ENCODE peak calls at places on chromosomes 3 and 15, in five cellular contexts. F, J, E, V and L are unnamed samples.

GRCh38 chr3:67649681-67650080 is 4.7 kb downstream of the SUCLG2 start:
- DNase-seq in F (no peak), J (no peak), E (no peak), V (no peak), L (no peak)

GRCh38 chr3:32913790-32914446 is 37.5 kb upstream of the CCR4 start:
- DNase-seq in F (no peak), J (no peak), E (no peak), V (peak; percentile 84), L (no peak)

GRCh38 chr3:116141724-116142123 is 303.6 kb downstream of the LSAMP start:
- DNase-seq in F (no peak), J (no peak), E (no peak), V (no peak), L (no peak)

GRCh38 chr3:186896875-186897274 is 33.5 kb upstream of the ST6GAL1 start:
- DNase-seq in F (no peak), J (no peak), E (no peak), V (no peak), L (no peak)

GRCh38 chr3:143697975-143698374 is 150.3 kb downstream of the SLC9A9 start:
- DNase-seq in F (no peak), J (no peak), E (no peak), V (peak; percentile 4), L (no peak)

GRCh38 chr15:70635895-70636294 is 127.5 kb downstream of the UACA start:
- DNase-seq in F (no peak), J (no peak), E (no peak), V (no peak), L (no peak)

GRCh38 chr15:68429691-68430470 is 2.1 kb downstream of the ITGA11 start:
- DNase-seq in F (peak; percentile 5), J (peak; percentile 1), E (no peak), V (no peak), L (no peak)

GRCh38 chr3:114089675-114090074 is 33.1 kb downstream of the QTRT2 start:
- DNase-seq in F (no peak), J (no peak), E (no peak), V (no peak), L (no peak)

GRCh38 chr3:45026038-45026437 is at the start of gene CLEC3B:
- DNase-seq in F (no peak), J (peak; percentile 87), E (no peak), V (no peak), L (no peak)
- H3K4me3 ChIP-seq in F (no peak within 1 kb of the TSS), J (peak within 1 kb of the TSS; percentile 51), E (no peak within 1 kb of the TSS), V (no peak within 1 kb of the TSS), L (peak within 1 kb of the TSS; percentile 7)

GRCh38 chr15:60889006-60889405 is 340.1 kb downstream of the RORA start:
- DNase-seq in F (no peak), J (no peak), E (no peak), V (no peak), L (no peak)
- H3K27ac ChIP-seq in F (no peak overlapping the region), J (no peak overlapping the region), E (no peak overlapping the region), V (no peak overlapping the region), L (no peak overlapping the region)

GRCh38 chr3:4358273-4358672 is 55.1 kb downstream of the SETMAR start:
- DNase-seq in F (no peak), J (no peak), E (no peak), V (no peak), L (no peak)
- TF ChIP-seq CTCF in F (no peak), J (no peak), E (no peak), V (no peak), L (no peak)

GRCh38 chr3:149336925-149337324 is 3.5 kb upstream of the TM4SF18 start:
- DNase-seq in F (no peak), J (no peak), E (no peak), V (no peak), L (no peak)

GRCh38 chr3:149340310-149340933 is 7.0 kb upstream of the TM4SF18 start:
- DNase-seq in F (peak; percentile 77), J (no peak), E (no peak), V (peak; percentile 27), L (no peak)

GRCh38 chr3:149343951-149344350 is 10.5 kb upstream of the TM4SF18 start:
- DNase-seq in F (no peak), J (no peak), E (no peak), V (no peak), L (no peak)

GRCh38 chr3:149342413-149343340 is 9.2 kb upstream of the TM4SF18 start:
- DNase-seq in F (peak; percentile 37), J (no peak), E (no peak), V (peak; percentile 81), L (peak; percentile 63)

DNA sequence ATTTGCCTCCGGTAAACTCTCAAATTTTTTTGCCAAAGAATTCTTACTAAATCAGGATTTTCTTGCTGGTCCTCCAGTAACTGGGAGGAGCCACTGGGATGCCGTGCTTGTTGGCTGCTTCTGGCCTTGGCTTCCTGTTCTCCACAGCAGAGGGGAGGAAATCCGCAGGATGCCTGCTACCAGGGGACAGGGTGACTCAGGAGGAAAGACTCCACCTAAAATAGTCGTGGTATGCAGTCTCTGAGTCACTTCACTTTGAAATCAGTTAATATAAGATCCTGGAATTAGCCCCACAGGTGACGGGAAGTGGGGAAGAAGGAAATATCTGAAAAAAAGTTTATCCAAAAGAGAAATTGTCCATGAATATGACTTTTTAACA is 6.5 kb upstream of the TM4SF18 start:
- DNase-seq in F (peak; percentile 77), J (peak; percentile 89), E (no peak), V (peak; percentile 88), L (peak; percentile 79)
- H3K4me3 ChIP-seq in F (no peak overlapping the region), J (no peak overlapping the region), E (no peak overlapping the region), V (no peak overlapping the region), L (no peak overlapping the region)

GRCh38 chr15:62415498-62415897 is 250.4 kb upstream of the C2CD4B start:
- DNase-seq in F (no peak), J (no peak), E (no peak), V (no peak), L (no peak)
- H3K27ac ChIP-seq in F (no peak overlapping the region), J (no peak overlapping the region), E (no peak overlapping the region), V (no peak overlapping the region), L (no peak overlapping the region)

GRCh38 chr3:156675744-156676466 is 1.5 kb downstream of the TIPARP start:
- DNase-seq in F (peak; percentile 36), J (peak; percentile 15), E (peak; percentile 24), V (peak; percentile 94), L (peak; percentile 55)

GRCh38 chr3:156676467-156677119 is 2.2 kb downstream of the TIPARP start:
- DNase-seq in F (no peak), J (no peak), E (peak; percentile 21), V (peak; percentile 78), L (no peak)

GRCh38 chr3:156673732-156674045 is 701 bp upstream of the TIPARP start:
- DNase-seq in F (no peak), J (no peak), E (no peak), V (no peak), L (no peak)

GRCh38 chr3:156674046-156674910 is at the start of gene TIPARP:
- DNase-seq in F (peak; percentile 99), J (peak; percentile 99), E (peak; percentile 98), V (peak; percentile 98), L (peak; percentile 93)

DNA sequence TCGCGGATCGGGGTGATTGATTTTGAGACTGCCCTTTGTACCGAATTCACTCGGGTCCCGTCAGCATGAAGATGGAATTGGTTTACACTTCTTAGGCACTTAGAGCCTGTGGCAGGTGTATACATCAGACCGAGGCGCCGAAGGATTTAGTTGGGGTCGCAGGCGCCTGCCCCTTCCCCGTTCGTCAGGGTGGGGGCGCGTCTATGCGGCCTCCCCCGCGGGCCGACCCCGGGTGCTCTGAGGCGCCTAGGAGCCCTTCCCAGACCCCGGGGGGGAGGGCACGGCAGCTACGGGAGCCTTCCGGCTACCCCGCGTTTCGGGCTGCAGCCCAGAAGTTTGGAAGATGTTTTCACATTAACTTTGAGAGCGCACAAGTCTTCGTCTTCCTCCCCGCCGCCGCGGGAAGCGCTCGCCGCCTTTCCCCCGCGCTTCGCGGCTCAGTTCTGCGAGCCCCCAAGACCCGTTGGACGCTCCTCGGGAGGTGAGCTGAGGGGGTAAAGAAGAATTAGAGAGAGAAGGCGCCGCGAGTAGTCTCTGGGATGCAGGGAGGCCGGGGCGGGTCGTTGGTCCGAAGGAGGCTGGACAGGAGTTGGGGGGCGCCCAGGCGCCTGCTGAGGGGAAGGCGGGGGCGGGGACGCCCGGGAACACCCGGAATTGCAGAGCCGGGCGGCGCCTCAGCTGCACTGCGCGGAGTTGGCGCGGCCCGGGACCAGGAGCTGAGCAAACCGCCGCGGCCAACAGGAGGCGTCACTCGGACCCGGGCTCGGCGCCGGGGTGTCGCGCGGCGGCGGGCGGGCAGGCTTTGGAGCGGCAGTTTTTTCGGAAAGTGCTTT is 737 bp downstream of the TIPARP start:
- DNase-seq in F (peak; percentile 49), J (peak; percentile 72), E (peak; percentile 51), V (peak; percentile 34), L (no peak)
- TF ChIP-seq CTCF in F (no peak), J (peak; percentile 49), E (no peak), V (peak; percentile 50), L (peak; percentile 47)

DNA sequence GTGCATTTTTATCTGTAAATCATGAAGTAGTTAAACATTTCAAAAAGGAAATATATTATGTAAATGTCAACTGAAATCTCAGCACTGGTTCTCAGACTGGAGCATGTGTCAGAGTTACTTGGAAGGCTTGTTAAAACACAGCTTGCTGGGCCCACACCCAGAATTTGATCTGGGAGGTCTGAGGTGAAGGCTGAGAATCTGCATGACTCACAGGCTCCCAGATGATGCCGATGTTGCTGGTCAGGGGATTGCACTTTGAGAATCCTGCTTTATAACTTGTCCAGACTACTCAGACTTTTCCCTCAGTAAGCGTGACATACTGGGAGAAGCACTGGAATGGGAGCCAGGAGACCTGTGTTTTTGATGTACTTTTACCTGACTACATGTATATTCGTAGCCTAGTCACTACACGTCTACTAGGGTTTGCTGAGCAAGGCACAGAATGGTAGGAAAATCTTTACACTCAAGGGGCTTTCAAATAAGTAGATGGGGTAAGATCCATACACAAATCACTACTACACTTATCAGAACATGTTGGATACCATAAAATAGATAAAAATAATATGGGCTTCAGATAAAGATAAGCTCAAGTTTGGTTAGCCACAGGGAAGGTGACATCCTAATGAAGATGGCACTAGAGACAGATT is 77.1 kb upstream of the MEX3B start:
- DNase-seq in F (no peak), J (no peak), E (no peak), V (peak; percentile 99), L (peak; percentile 95)
- H3K4me3 ChIP-seq in F (no peak overlapping the region), J (no peak overlapping the region), E (no peak overlapping the region), V (no peak overlapping the region), L (no peak overlapping the region)

DNA sequence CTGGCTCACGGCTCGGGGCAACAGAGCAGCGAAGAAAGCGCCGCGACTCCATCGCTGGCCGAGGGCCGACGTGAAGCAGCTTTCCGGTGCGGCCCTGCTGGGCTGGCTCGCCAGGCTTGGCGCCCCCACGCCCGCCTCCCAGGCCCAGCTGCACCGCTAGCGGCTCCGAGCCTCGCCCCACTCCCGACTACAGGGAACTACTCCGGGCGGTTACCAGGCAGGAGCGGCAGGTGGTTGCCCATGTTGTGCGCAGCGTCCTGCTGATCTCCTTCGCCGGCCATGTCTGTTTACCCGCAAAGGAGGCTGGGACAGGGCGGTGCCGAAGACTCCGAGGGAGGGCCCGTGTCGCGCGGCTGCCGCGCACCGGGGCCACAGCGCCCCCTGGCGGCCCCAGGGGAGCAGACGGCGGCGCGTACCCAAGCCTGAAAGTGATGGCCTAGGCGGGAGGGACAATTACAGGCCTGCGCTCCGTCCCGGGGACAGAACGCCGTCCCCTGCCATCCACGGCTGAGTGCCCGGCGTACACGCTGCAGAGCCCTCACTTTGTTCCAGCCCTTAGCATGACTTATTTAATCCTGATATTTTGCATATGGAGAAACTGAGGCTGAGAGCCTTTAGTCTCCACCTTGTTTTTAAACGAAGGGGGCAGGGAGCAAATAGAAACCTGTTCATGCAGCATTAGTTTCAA is at the start of gene CRBN:
- DNase-seq in F (peak; percentile 88), J (peak; percentile 87), E (peak; percentile 85), V (peak; percentile 78), L (peak; percentile 43)
- H3K27ac ChIP-seq in F (peak within 1 kb of the TSS; percentile 76), J (peak within 1 kb of the TSS; percentile 86), E (peak within 1 kb of the TSS; percentile 79), V (peak within 1 kb of the TSS; percentile 70), L (no peak within 1 kb of the TSS)